ENCODE peak calls at places on chromosomes 7 and 10, in ten cellular contexts. X, U, E, F, J, Q, G, Z, H and D are unnamed samples.

GRCh38 chr7:92768501-92769360 is 67.6 kb downstream of the CDK6 start:
- DNase-seq in X (peak; percentile 58), U (no peak), E (no peak), F (peak; percentile 36), J (no peak), Q (peak; percentile 64), G (no peak), Z (peak; percentile 76), H (no peak), D (no peak)

GRCh38 chr7:133110312-133110711 is 28.4 kb upstream of the CHCHD3 start:
- DNase-seq in X (no peak), U (no peak), E (no peak), F (no peak), J (no peak), Q (no peak), G (no peak), Z (no peak), H (no peak), D (no peak)

GRCh38 chr7:142188846-142189245 is 69.0 kb downstream of the PRSS58 start:
- DNase-seq in X (no peak), U (no peak), E (no peak), F (no peak), J (peak; percentile 15), Q (no peak), G (no peak), Z (peak; percentile 27), H (no peak), D (no peak)

GRCh38 chr10:62733654-62734293 is 70.7 kb upstream of the ADO start:
- DNase-seq in X (peak; percentile 28), U (no peak), E (no peak), F (no peak), J (no peak), Q (no peak), G (peak; percentile 20), Z (no peak), H (no peak), D (no peak)

GRCh38 chr10:73907841-73908517 is 3.0 kb upstream of the PLAU start:
- DNase-seq in X (no peak), U (no peak), E (no peak), F (no peak), J (no peak), Q (peak; percentile 61), G (peak; percentile 55), Z (no peak), H (peak; percentile 79), D (no peak)

GRCh38 chr7:23332881-23333612 is 33.9 kb downstream of the MALSU1 start:
- DNase-seq in X (no peak), U (no peak), E (no peak), F (no peak), J (no peak), Q (peak; percentile 65), G (peak; percentile 58), Z (peak; percentile 34), H (no peak), D (peak; percentile 2)

GRCh38 chr10:24901686-24902399 is 50.6 kb downstream of the PRTFDC1 start:
- DNase-seq in X (peak; percentile 39), U (peak; percentile 61), E (peak; percentile 80), F (peak; percentile 16), J (no peak), Q (peak; percentile 98), G (peak; percentile 34), Z (no peak), H (peak; percentile 71), D (no peak)

GRCh38 chr10:128694532-128694931 is 568.3 kb upstream of the MKI67 start:
- DNase-seq in X (no peak), U (no peak), E (no peak), F (no peak), J (no peak), Q (no peak), G (no peak), Z (no peak), H (no peak), D (no peak)

GRCh38 chr10:113581092-113581491 is 28.2 kb downstream of the HABP2 start:
- DNase-seq in X (no peak), U (no peak), E (no peak), F (no peak), J (no peak), Q (no peak), G (no peak), Z (no peak), H (no peak), D (no peak)

GRCh38 chr10:105751688-105752087 is 1110.6 kb downstream of the SORCS3 start:
- DNase-seq in X (no peak), U (no peak), E (no peak), F (no peak), J (no peak), Q (no peak), G (no peak), Z (no peak), H (no peak), D (no peak)

GRCh38 chr10:21517134-21517982 is 8.1 kb downstream of the SKIDA1 start:
- DNase-seq in X (peak; percentile 31), U (peak; percentile 67), E (no peak), F (no peak), J (no peak), Q (peak; percentile 59), G (peak; percentile 59), Z (peak; percentile 35), H (peak; percentile 74), D (peak; percentile 39)

GRCh38 chr10:3779146-3779707 is 5.8 kb downstream of the KLF6 start:
- DNase-seq in X (no peak), U (no peak), E (no peak), F (no peak), J (no peak), Q (peak; percentile 45), G (no peak), Z (no peak), H (no peak), D (no peak)

GRCh38 chr10:132688580-132689420 is 97.1 kb downstream of the NKX6-2 start:
- DNase-seq in X (no peak), U (no peak), E (no peak), F (no peak), J (no peak), Q (no peak), G (no peak), Z (no peak), H (peak; percentile 14), D (no peak)

GRCh38 chr7:5198741-5199140 is 8.7 kb downstream of the WIPI2 start:
- DNase-seq in X (no peak), U (no peak), E (no peak), F (no peak), J (no peak), Q (no peak), G (no peak), Z (no peak), H (no peak), D (no peak)

GRCh38 chr7:150963707-150964559 is 14.2 kb downstream of the KCNH2 start:
- DNase-seq in X (no peak), U (no peak), E (no peak), F (no peak), J (no peak), Q (no peak), G (no peak), Z (no peak), H (no peak), D (no peak)

GRCh38 chr10:86285136-86285790 is 81.3 kb downstream of the GRID1 start:
- DNase-seq in X (no peak), U (no peak), E (no peak), F (no peak), J (no peak), Q (no peak), G (no peak), Z (no peak), H (no peak), D (no peak)

GRCh38 chr7:68070992-68071391 is 1074.4 kb downstream of the TYW1 start:
- DNase-seq in X (no peak), U (no peak), E (no peak), F (no peak), J (no peak), Q (no peak), G (no peak), Z (no peak), H (no peak), D (no peak)

GRCh38 chr7:155189600-155189989 is 108.1 kb upstream of the INSIG1 start:
- DNase-seq in X (no peak), U (no peak), E (no peak), F (no peak), J (no peak), Q (no peak), G (no peak), Z (no peak), H (no peak), D (no peak)

GRCh38 chr10:91409069-91409868 is 875 bp upstream of the HECTD2 start:
- DNase-seq in X (peak; percentile 44), U (peak; percentile 54), E (peak; percentile 62), F (peak; percentile 32), J (peak; percentile 71), Q (peak; percentile 80), G (peak; percentile 89), Z (peak; percentile 87), H (peak; percentile 91), D (peak; percentile 35)

GRCh38 chr7:29649876-29650275 is 86.2 kb downstream of the PRR15 start:
- DNase-seq in X (no peak), U (no peak), E (no peak), F (no peak), J (no peak), Q (no peak), G (no peak), Z (no peak), H (no peak), D (no peak)

GRCh38 chr10:5532231-5532605 is 7.5 kb downstream of the CALML3 start:
- DNase-seq in X (no peak), U (no peak), E (no peak), F (no peak), J (no peak), Q (no peak), G (no peak), Z (no peak), H (peak; percentile 32), D (no peak)